ENCODE peak calls at places on chromosomes 1 and 21, in four cellular contexts. Z is endothelial cell of umbilical vein, L is transverse colon, K is H1. H is an unnamed sample.

GRCh38 chr1:206496131-206496793 is 11.1 kb upstream of the RASSF5 start:
- DNase-seq in K (no peak), Z (no peak), L (no peak), H (no peak)

GRCh38 chr21:46161800-46162592 is 6.6 kb upstream of the FTCD start:
- DNase-seq in L (no peak), Z (no peak), K (peak; percentile 39), H (peak; percentile 79)

GRCh38 chr1:228029281-228029680 is 22.5 kb downstream of the WNT3A start:
- DNase-seq in L (peak; percentile 4), Z (no peak), K (no peak), H (no peak)

GRCh38 chr1:9626201-9626608 is 25.3 kb upstream of the PIK3CD start:
- DNase-seq in L (no peak), K (peak; percentile 39), Z (no peak), H (no peak)

GRCh38 chr1:154006136-154006535 is 15.6 kb downstream of the RPS27 start:
- DNase-seq in K (no peak), L (no peak), Z (no peak), H (no peak)

GRCh38 chr1:116693759-116694482 is 26.4 kb upstream of the IGSF3 start:
- DNase-seq in K (no peak), Z (no peak), L (peak; percentile 33), H (no peak)

GRCh38 chr1:57512386-57512785 is 88.5 kb upstream of the DAB1 start:
- DNase-seq in Z (no peak), K (no peak), L (no peak), H (no peak)

GRCh38 chr1:215584389-215584788 is 17.3 kb downstream of the KCTD3 start:
- DNase-seq in Z (no peak), L (no peak), K (no peak), H (no peak)

GRCh38 chr1:212466913-212467650 is 34.4 kb downstream of the NENF start:
- DNase-seq in L (no peak), Z (no peak), K (no peak), H (no peak)

GRCh38 chr1:33039840-33040239 is 3.2 kb upstream of the AK2 start:
- DNase-seq in L (no peak), K (no peak), Z (no peak), H (no peak)
- H3K4me3 ChIP-seq in L (no peak overlapping the region), K (no peak overlapping the region), Z (no peak overlapping the region), H (no peak overlapping the region)

DNA sequence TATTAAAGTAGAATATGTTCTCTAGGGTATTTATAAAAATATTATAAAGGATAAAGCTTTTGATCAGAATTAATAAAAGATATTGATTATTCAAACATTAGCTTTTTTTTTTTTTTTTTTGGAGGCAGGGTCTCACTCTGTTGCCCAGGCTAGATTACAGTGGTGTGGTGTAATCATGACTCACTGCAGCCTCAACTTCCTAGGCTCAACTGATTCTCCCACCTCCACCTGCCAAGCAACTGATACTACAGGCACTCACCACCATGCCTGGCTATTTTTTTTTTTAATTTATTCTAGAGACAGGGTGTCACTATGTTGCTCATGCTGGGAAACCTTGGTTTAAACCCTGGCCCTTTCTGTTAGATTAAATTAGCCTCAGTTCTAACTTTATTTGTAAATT is 188.3 kb downstream of the CLEC20A start:
- DNase-seq in Z (no peak), K (no peak), L (no peak), H (no peak)
- H3K27ac ChIP-seq in Z (no peak overlapping the region), K (no peak overlapping the region), L (no peak overlapping the region), H (no peak overlapping the region)

DNA sequence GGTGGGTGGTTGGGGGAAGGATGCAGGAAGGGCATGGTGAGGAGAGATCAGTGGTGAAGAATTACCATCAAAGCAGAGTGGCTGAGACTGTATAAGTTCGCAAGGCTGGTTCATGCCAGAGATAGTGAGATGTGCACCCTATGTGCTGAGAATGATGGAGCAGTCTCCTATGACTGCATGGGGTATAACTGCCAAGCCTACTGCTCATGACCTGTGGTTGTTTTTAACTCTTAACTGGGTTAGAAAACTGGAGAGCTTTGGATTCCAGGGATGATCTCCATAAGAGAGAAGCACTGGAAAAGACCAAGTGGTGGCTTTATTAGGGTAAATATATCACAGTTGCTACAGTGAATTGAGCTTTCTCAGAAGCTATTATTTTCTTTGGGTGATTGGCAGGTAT is 16.2 kb downstream of the WNT2B start:
- DNase-seq in L (no peak), K (no peak), Z (no peak), H (no peak)
- TF ChIP-seq POLR2AphosphoS5 in L (no peak), K (no peak), Z (no peak), H (no peak)

DNA sequence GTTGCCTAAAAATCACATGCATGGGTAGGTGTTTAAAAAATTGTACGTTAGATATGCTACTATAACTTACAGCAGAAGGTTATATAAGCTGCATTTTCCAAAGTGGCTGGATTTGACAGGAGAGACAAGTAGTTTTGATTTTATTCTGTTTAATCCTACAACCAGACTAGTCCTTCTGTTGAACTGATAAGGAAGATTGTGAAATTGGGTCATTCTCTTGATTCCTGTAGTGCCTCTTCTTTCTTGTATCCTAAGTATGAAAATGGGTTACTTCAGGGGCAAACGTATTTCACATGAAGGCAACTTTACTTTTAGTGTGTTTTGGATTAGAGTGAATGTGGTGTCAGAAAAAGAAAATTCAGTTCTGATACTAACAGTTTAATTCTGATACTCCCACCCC is 19.0 kb downstream of the CDC42 start:
- DNase-seq in K (no peak), Z (no peak), L (no peak), H (no peak)
- H3K4me3 ChIP-seq in K (no peak overlapping the region), Z (no peak overlapping the region), L (no peak overlapping the region), H (no peak overlapping the region)